ENCODE peak calls at places on chromosomes 5 and 9, in seven cellular contexts. Q is GM12892, A is GM12891, R is suprapubic skin, Y is esophagus muscularis mucosa, L is upper lobe of left lung, D is spleen. M is an unnamed sample.

GRCh38 chr5:71586052-71586940 is 844 bp upstream of the MCCC2 start:
- DNase-seq in Q (no peak), A (no peak), R (no peak), Y (peak), L (no peak), D (no peak), M (peak)

GRCh38 chr9:134356496-134357470 is 30.5 kb downstream of the RXRA start:
- DNase-seq in Q (no peak), A (no peak), R (no peak), Y (no peak), L (no peak), D (no peak), M (no peak)

GRCh38 chr5:181215997-181216982 is 6.8 kb upstream of the TRIM41 start:
- DNase-seq in Q (no peak), A (no peak), R (no peak), Y (no peak), L (peak), D (no peak), M (no peak)

GRCh38 chr5:385321-385720 is 57.7 kb upstream of the EXOC3 start:
- DNase-seq in Q (no peak), A (no peak), R (no peak), Y (peak), L (no peak), D (no peak), M (no peak)

GRCh38 chr9:121841771-121842611 is 190.6 kb downstream of the DAB2IP start:
- DNase-seq in Q (no peak), A (no peak), R (no peak), Y (no peak), L (no peak), D (no peak), M (no peak)

GRCh38 chr9:114288233-114289051 is 34.5 kb upstream of the ORM1 start:
- DNase-seq in Q (no peak), A (no peak), R (peak), Y (no peak), L (no peak), D (peak), M (no peak)

GRCh38 chr5:88283690-88284089 is 15.0 kb upstream of the TMEM161B start:
- DNase-seq in Q (no peak), A (no peak), R (no peak), Y (no peak), L (no peak), D (no peak), M (no peak)

GRCh38 chr9:79471577-79472543 is 99.9 kb upstream of the TLE4 start:
- DNase-seq in Q (no peak), A (no peak), R (peak), Y (no peak), L (no peak), D (no peak), M (peak)

GRCh38 chr5:75446068-75446467 is 65.4 kb downstream of the CERT1 start:
- DNase-seq in Q (no peak), A (no peak), R (no peak), Y (no peak), L (no peak), D (no peak), M (no peak)

GRCh38 chr5:14039063-14039462 is 94.6 kb upstream of the DNAH5 start:
- DNase-seq in Q (no peak), A (no peak), R (no peak), Y (peak), L (no peak), D (no peak), M (peak)

GRCh38 chr9:16505159-16505558 is 365.3 kb downstream of the BNC2 start:
- DNase-seq in Q (no peak), A (no peak), R (no peak), Y (no peak), L (no peak), D (no peak), M (peak)

GRCh38 chr5:180648658-180649296 is 623 bp downstream of the FLT4 start:
- DNase-seq in Q (no peak), A (no peak), R (peak), Y (no peak), L (peak), D (no peak), M (no peak)

GRCh38 chr5:73374520-73375235 is 73.9 kb downstream of the FOXD1 start:
- DNase-seq in Q (no peak), A (no peak), R (no peak), Y (no peak), L (no peak), D (no peak), M (no peak)

GRCh38 chr9:85302860-85303779 is 438.6 kb downstream of the AGTPBP1 start:
- DNase-seq in Q (no peak), A (no peak), R (no peak), Y (no peak), L (no peak), D (no peak), M (no peak)

GRCh38 chr9:86891886-86892437 is 55.3 kb downstream of the GAS1 start:
- DNase-seq in Q (no peak), A (no peak), R (no peak), Y (peak), L (no peak), D (no peak), M (no peak)

GRCh38 chr9:135339378-135339973 is 140.1 kb upstream of the PPP1R26 start:
- DNase-seq in Q (peak), A (no peak), R (peak), Y (no peak), L (peak), D (peak), M (no peak)

GRCh38 chr5:81755320-81755719 is 4.4 kb upstream of the SSBP2 start:
- DNase-seq in Q (no peak), A (no peak), R (no peak), Y (no peak), L (no peak), D (no peak), M (peak)

GRCh38 chr5:141135030-141135717 is at the start of gene PCDHB5:
- DNase-seq in Q (no peak), A (no peak), R (no peak), Y (no peak), L (no peak), D (no peak), M (peak)

GRCh38 chr9:87594218-87594617 is 96.6 kb downstream of the DAPK1 start:
- DNase-seq in Q (no peak), A (no peak), R (no peak), Y (no peak), L (no peak), D (no peak), M (no peak)

GRCh38 chr9:71820516-71820915 is 52.2 kb upstream of the CEMIP2 start:
- DNase-seq in Q (no peak), A (no peak), R (no peak), Y (no peak), L (no peak), D (no peak), M (no peak)

GRCh38 chr9:131661954-131662621 is 77.8 kb downstream of the RAPGEF1 start:
- DNase-seq in Q (no peak), A (no peak), R (no peak), Y (no peak), L (no peak), D (no peak), M (peak)

GRCh38 chr5:103450333-103451061 is 112.1 kb downstream of the NUDT12 start:
- DNase-seq in Q (no peak), A (no peak), R (no peak), Y (no peak), L (no peak), D (no peak), M (no peak)

GRCh38 chr5:131302506-131302905 is 38.7 kb downstream of the CDC42SE2 start:
- DNase-seq in Q (no peak), A (no peak), R (no peak), Y (no peak), L (no peak), D (no peak), M (no peak)

GRCh38 chr5:10489810-10490426 is 48.2 kb downstream of the ROPN1L start:
- DNase-seq in Q (peak), A (peak), R (no peak), Y (no peak), L (no peak), D (peak), M (peak)

GRCh38 chr5:88172847-88173758 is 95.5 kb downstream of the TMEM161B start:
- DNase-seq in Q (no peak), A (no peak), R (no peak), Y (no peak), L (no peak), D (no peak), M (no peak)

GRCh38 chr9:19209188-19209587 is 21.3 kb upstream of the DENND4C start:
- DNase-seq in Q (no peak), A (no peak), R (no peak), Y (no peak), L (no peak), D (no peak), M (no peak)

GRCh38 chr5:6638236-6638635 is 5.0 kb downstream of the SRD5A1 start:
- DNase-seq in Q (no peak), A (no peak), R (no peak), Y (no peak), L (no peak), D (no peak), M (no peak)

GRCh38 chr5:164869325-164869724 is 1363.9 kb downstream of the MAT2B start:
- DNase-seq in Q (no peak), A (no peak), R (no peak), Y (no peak), L (no peak), D (no peak), M (no peak)

GRCh38 chr5:42889311-42889933 is 77.7 kb upstream of the SELENOP start:
- DNase-seq in Q (peak), A (peak), R (peak), Y (no peak), L (no peak), D (no peak), M (peak)

GRCh38 chr5:109844695-109845094 is 155.0 kb downstream of the MAN2A1 start:
- DNase-seq in Q (no peak), A (no peak), R (no peak), Y (no peak), L (no peak), D (no peak), M (no peak)

DNA sequence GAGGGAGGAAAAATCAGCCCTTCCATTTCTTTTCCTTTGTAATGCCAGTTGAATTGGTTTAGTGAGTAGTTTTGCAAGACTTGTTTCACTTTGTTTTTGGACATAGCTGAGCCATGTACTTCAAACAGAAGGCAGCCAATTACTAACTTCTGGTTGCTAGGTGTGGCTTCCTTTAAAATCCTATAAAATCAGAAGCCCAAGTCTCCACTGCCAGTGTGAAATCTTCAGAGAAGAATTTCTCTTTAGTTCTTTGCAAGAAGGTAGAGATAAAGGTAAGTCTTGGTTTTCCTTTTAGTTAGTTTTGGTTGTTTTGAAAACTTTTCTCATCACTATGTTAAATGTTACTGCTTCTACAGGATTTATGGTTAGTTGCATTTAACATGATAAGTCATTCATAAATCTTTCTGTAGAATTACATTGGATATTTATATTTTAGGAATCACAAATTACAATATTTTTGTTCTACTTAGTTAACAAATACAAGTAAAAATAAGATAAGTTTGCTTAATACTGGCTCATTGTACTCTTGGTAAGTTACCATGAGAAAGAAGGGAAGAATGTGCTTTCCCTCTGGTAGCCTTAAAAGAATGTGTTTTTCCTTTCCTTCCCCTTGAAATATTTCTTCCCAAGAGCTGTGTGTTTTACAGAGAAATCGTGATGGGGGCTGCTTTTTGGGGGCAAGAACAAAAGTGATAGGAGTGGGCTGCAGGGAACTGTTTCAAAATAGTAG is at the start of gene ANXA1:
- DNase-seq in Q (no peak), A (no peak), R (no peak), Y (no peak), L (no peak), D (no peak), M (peak)
- TF ChIP-seq POLR2AphosphoS5 in Q (no peak), A (no peak), R (peak), Y (no peak), L (peak), D (no peak), M (peak)

GRCh38 chr9:111040494-111040893 is 2.2 kb upstream of the LPAR1 start:
- DNase-seq in Q (no peak), A (no peak), R (no peak), Y (no peak), L (no peak), D (no peak), M (no peak)
- TF ChIP-seq POLR2AphosphoS5 in Q (no peak), A (no peak), R (no peak), Y (no peak), L (no peak), D (no peak), M (no peak)

DNA sequence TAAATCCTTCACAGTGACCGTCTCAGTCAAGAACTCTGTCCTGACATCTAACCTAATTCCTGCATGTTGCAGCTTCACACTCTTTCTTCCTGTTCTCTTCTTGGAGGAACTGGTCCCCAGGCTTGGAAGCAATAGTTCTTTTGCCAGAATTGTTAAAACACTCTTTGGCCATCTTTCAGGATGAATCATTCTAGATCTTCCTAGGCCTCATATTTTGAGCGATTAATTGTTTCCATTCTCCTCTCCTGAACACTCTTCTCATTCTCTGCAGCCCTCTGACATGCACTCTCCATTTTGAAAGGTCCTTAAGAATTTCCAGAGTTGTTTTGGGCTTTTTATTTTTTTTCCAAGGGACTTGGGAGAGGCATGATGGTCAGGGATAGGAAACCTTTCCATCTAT is 85.8 kb downstream of the FAM114A2 start:
- DNase-seq in Q (no peak), A (no peak), R (no peak), Y (peak), L (no peak), D (no peak), M (no peak)
- TF ChIP-seq POLR2AphosphoS5 in Q (no peak), A (no peak), R (no peak), Y (no peak), L (no peak), D (no peak), M (no peak)

GRCh38 chr5:132962429-132962928 is 955 bp downstream of the AFF4 start:
- DNase-seq in Q (no peak), A (no peak), R (no peak), Y (no peak), L (no peak), D (no peak), M (peak)
- TF ChIP-seq POLR2AphosphoS5 in Q (no peak), A (no peak), R (no peak), Y (peak), L (no peak), D (no peak), M (no peak)

GRCh38 chr9:89730715-89731114 is 125.9 kb downstream of the GADD45G start:
- DNase-seq in Q (no peak), A (no peak), R (no peak), Y (no peak), L (peak), D (no peak), M (no peak)
- TF ChIP-seq POLR2AphosphoS5 in Q (no peak), A (no peak), R (no peak), Y (no peak), L (no peak), D (no peak), M (no peak)

GRCh38 chr9:116467740-116468351 is 219.3 kb upstream of the TRIM32 start:
- DNase-seq in Q (no peak), A (no peak), R (no peak), Y (peak), L (no peak), D (no peak), M (no peak)

GRCh38 chr9:116465591-116466288 is 221.4 kb upstream of the TRIM32 start:
- DNase-seq in Q (no peak), A (no peak), R (no peak), Y (peak), L (no peak), D (no peak), M (no peak)

GRCh38 chr9:116468369-116468768 is 218.7 kb upstream of the TRIM32 start:
- DNase-seq in Q (no peak), A (no peak), R (no peak), Y (peak), L (no peak), D (no peak), M (no peak)

GRCh38 chr9:116464987-116465571 is 222.0 kb upstream of the TRIM32 start:
- DNase-seq in Q (no peak), A (no peak), R (no peak), Y (peak), L (no peak), D (no peak), M (no peak)

DNA sequence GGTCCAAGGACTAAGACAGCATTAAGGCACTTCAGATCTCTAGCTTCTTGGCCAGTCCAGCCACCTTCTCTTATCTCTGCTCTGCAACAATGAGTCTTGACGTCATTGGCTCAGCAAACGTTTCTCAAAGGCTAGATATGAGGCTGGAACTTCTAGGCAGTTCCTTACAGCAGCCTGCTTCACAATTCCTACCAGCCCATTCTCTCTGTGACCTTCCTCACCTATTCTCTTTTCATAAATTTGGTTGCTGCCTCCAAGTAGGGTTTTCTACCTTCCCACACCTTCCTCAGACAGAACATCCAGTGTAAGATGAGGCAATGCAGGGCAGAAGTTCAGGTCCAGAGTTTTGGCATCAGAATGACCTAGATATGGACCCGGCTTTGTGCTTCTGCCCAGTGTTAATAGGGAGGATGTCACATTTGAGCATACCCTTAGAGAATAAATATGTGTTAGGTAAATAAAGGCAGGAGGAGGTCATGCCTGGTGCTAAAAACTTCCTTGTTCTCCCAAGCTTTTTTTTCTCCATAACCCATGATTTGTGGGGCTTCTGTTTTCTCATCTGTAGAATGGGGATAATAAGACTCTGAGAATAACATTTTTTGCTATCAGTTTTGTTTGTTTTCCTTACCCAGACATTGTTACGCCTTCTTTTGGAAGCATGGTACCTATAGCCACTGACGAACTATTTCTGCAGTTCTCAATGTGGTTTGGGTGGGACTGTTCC is 220.7 kb upstream of the TRIM32 start:
- DNase-seq in Q (no peak), A (no peak), R (no peak), Y (no peak), L (no peak), D (no peak), M (no peak)
- TF ChIP-seq POLR2AphosphoS5 in Q (no peak), A (no peak), R (no peak), Y (no peak), L (no peak), D (no peak), M (no peak)

GRCh38 chr5:174725261-174725990 is 1.0 kb downstream of the MSX2 start:
- DNase-seq in Q (no peak), A (no peak), R (no peak), Y (no peak), L (no peak), D (no peak), M (no peak)

GRCh38 chr5:174723315-174723978 is 935 bp upstream of the MSX2 start:
- DNase-seq in Q (no peak), A (no peak), R (no peak), Y (no peak), L (no peak), D (no peak), M (no peak)

GRCh38 chr5:174723979-174724483 is 351 bp upstream of the MSX2 start:
- DNase-seq in Q (no peak), A (no peak), R (no peak), Y (no peak), L (no peak), D (no peak), M (no peak)

GRCh38 chr5:174725991-174726601 is 1.7 kb downstream of the MSX2 start:
- DNase-seq in Q (no peak), A (no peak), R (no peak), Y (no peak), L (no peak), D (no peak), M (no peak)

DNA sequence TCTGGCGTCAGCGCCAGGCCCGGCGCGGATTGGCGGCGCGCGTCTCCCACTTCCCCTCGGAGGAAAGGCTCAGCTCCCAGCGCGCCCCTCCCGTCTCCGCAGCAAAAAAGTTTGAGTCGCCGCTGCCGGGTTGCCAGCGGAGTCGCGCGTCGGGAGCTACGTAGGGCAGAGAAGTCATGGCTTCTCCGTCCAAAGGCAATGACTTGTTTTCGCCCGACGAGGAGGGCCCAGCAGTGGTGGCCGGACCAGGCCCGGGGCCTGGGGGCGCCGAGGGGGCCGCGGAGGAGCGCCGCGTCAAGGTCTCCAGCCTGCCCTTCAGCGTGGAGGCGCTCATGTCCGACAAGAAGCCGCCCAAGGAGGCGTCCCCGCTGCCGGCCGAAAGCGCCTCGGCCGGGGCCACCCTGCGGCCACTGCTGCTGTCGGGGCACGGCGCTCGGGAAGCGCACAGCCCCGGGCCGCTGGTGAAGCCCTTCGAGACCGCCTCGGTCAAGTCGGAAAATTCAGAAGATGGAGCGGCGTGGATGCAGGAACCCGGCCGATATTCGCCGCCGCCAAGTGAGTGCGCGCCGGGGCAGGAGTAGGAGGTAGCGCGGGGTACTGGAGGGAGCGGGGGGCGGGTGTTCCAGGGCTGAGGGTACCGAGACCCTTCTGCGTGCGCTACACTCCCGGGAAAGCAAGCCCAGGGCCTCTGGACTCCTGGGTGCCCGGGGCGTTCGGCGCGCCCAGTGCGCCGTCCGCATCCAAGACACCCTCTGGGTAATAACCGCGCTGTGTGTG is at the start of gene MSX2:
- DNase-seq in Q (no peak), A (no peak), R (peak), Y (peak), L (peak), D (peak), M (peak)
- TF ChIP-seq POLR2AphosphoS5 in Q (no peak), A (no peak), R (no peak), Y (peak), L (no peak), D (peak), M (no peak)

GRCh38 chr5:1797109-1797800 is 2.4 kb downstream of the MRPL36 start:
- DNase-seq in Q (no peak), A (no peak), R (peak), Y (no peak), L (peak), D (no peak), M (no peak)
- TF ChIP-seq POLR2AphosphoS5 in Q (no peak), A (no peak), R (no peak), Y (no peak), L (no peak), D (no peak), M (no peak)